ENCODE peak calls at places on chromosomes 12 and 14, in five cellular contexts. One of them, this sample, is unnamed.

GRCh38 chr12:68469136-68469535 is 137.0 kb upstream of the MDM1 start:
- DNase-seq in type B pancreatic cell: no peak
- DNase-seq in pancreas: no peak
- DNase-seq in coronary artery: no peak
- DNase-seq in stimulated activated naive CD4-positive, alpha-beta T cell: no peak
- DNase-seq in this sample: no peak

GRCh38 chr14:100476012-100476822 is 111.0 kb downstream of the BEGAIN start:
- DNase-seq in type B pancreatic cell: no peak
- DNase-seq in pancreas: peak
- DNase-seq in coronary artery: no peak
- DNase-seq in stimulated activated naive CD4-positive, alpha-beta T cell: no peak
- DNase-seq in this sample: no peak

GRCh38 chr14:65993103-65993502 is 493.1 kb upstream of the CCDC196 start:
- DNase-seq in type B pancreatic cell: no peak
- DNase-seq in pancreas: no peak
- DNase-seq in coronary artery: no peak
- DNase-seq in stimulated activated naive CD4-positive, alpha-beta T cell: no peak
- DNase-seq in this sample: no peak

GRCh38 chr14:54088271-54088670 is 131.6 kb upstream of the BMP4 start:
- DNase-seq in type B pancreatic cell: no peak
- DNase-seq in pancreas: no peak
- DNase-seq in coronary artery: no peak
- DNase-seq in stimulated activated naive CD4-positive, alpha-beta T cell: no peak
- DNase-seq in this sample: no peak

GRCh38 chr12:120104924-120105323 is 11.6 kb downstream of the RAB35 start:
- DNase-seq in type B pancreatic cell: no peak
- DNase-seq in pancreas: no peak
- DNase-seq in coronary artery: no peak
- DNase-seq in stimulated activated naive CD4-positive, alpha-beta T cell: no peak
- DNase-seq in this sample: no peak

GRCh38 chr14:94483071-94483451 is 7.1 kb upstream of the SERPINA9 start:
- DNase-seq in type B pancreatic cell: no peak
- DNase-seq in pancreas: no peak
- DNase-seq in coronary artery: no peak
- DNase-seq in stimulated activated naive CD4-positive, alpha-beta T cell: no peak
- DNase-seq in this sample: no peak

GRCh38 chr14:55077691-55078151 is 26.3 kb downstream of the MAPK1IP1L start:
- DNase-seq in type B pancreatic cell: no peak
- DNase-seq in pancreas: peak
- DNase-seq in coronary artery: no peak
- DNase-seq in stimulated activated naive CD4-positive, alpha-beta T cell: no peak
- DNase-seq in this sample: no peak

GRCh38 chr14:68232643-68233055 is 413.1 kb downstream of the RAD51B start:
- DNase-seq in type B pancreatic cell: no peak
- DNase-seq in pancreas: peak
- DNase-seq in coronary artery: no peak
- DNase-seq in stimulated activated naive CD4-positive, alpha-beta T cell: no peak
- DNase-seq in this sample: no peak

GRCh38 chr12:79508622-79509021 is 182.1 kb downstream of the PAWR start:
- DNase-seq in type B pancreatic cell: no peak
- DNase-seq in pancreas: no peak
- DNase-seq in coronary artery: no peak
- DNase-seq in stimulated activated naive CD4-positive, alpha-beta T cell: no peak
- DNase-seq in this sample: no peak

GRCh38 chr14:104237651-104238423 is 99.5 kb downstream of the KIF26A start:
- DNase-seq in type B pancreatic cell: peak
- DNase-seq in pancreas: no peak
- DNase-seq in coronary artery: peak
- DNase-seq in stimulated activated naive CD4-positive, alpha-beta T cell: no peak
- DNase-seq in this sample: peak

GRCh38 chr12:116502989-116503496 is 56.1 kb upstream of the MAP1LC3B2 start:
- DNase-seq in type B pancreatic cell: no peak
- DNase-seq in pancreas: no peak
- DNase-seq in coronary artery: no peak
- DNase-seq in stimulated activated naive CD4-positive, alpha-beta T cell: no peak
- DNase-seq in this sample: no peak

GRCh38 chr12:7175493-7175892 is 14.0 kb upstream of the PEX5 start:
- DNase-seq in type B pancreatic cell: no peak
- DNase-seq in pancreas: no peak
- DNase-seq in coronary artery: no peak
- DNase-seq in stimulated activated naive CD4-positive, alpha-beta T cell: no peak
- DNase-seq in this sample: no peak

GRCh38 chr14:61544448-61545202 is 150.7 kb upstream of the HIF1A start:
- DNase-seq in type B pancreatic cell: no peak
- DNase-seq in pancreas: no peak
- DNase-seq in coronary artery: no peak
- DNase-seq in stimulated activated naive CD4-positive, alpha-beta T cell: no peak
- DNase-seq in this sample: no peak

GRCh38 chr14:54211562-54212308 is 185.1 kb upstream of the CDKN3 start:
- DNase-seq in type B pancreatic cell: no peak
- DNase-seq in pancreas: no peak
- DNase-seq in coronary artery: no peak
- DNase-seq in stimulated activated naive CD4-positive, alpha-beta T cell: no peak
- DNase-seq in this sample: no peak

GRCh38 chr14:32932302-32932920 is 6.3 kb upstream of the NPAS3 start:
- DNase-seq in type B pancreatic cell: no peak
- DNase-seq in pancreas: no peak
- DNase-seq in coronary artery: no peak
- DNase-seq in stimulated activated naive CD4-positive, alpha-beta T cell: no peak
- DNase-seq in this sample: no peak

GRCh38 chr12:6539276-6540134 is 5.2 kb downstream of the GAPDH start:
- DNase-seq in type B pancreatic cell: no peak
- DNase-seq in pancreas: no peak
- DNase-seq in coronary artery: no peak
- DNase-seq in stimulated activated naive CD4-positive, alpha-beta T cell: no peak
- DNase-seq in this sample: no peak